ENCODE peak calls at places on chromosomes 3 and 15, in six cellular contexts. Z is CD4-positive, CD25-positive, alpha-beta regulatory T cell; Y is psoas muscle; M is K562; V is pancreas; C is epithelial cell of prostate. N is an unnamed sample.

GRCh38 chr3:2851356-2851755 is 258.8 kb downstream of the IL5RA start:
- DNase-seq in Y (no peak), Z (no peak), C (no peak), V (no peak), M (no peak), N (no peak)

GRCh38 chr3:107880702-107881101 is 210.1 kb downstream of the CD47 start:
- DNase-seq in M (no peak), C (no peak), Z (no peak), V (no peak), Y (no peak), N (no peak)

GRCh38 chr3:32818431-32819085 is 761 bp downstream of the TRIM71 start:
- DNase-seq in Y (no peak), M (no peak), C (no peak), V (no peak), Z (no peak), N (no peak)

GRCh38 chr15:41032079-41032328 is 78.7 kb downstream of the CHAC1 start:
- DNase-seq in Y (no peak), Z (no peak), C (no peak), V (no peak), M (no peak), N (no peak)

GRCh38 chr3:194955979-194956696 is 270.5 kb downstream of the FAM43A start:
- DNase-seq in Z (no peak), M (no peak), V (no peak), Y (no peak), C (no peak), N (no peak)

GRCh38 chr3:21621396-21621695 is 129.7 kb downstream of the ZNF385D start:
- DNase-seq in Y (no peak), C (peak), Z (no peak), V (no peak), M (no peak), N (peak)

GRCh38 chr3:15449489-15449888 is 22.1 kb downstream of the EAF1 start:
- DNase-seq in M (no peak), Z (no peak), V (no peak), Y (no peak), C (no peak), N (no peak)

GRCh38 chr15:41989573-41990242 is 17.4 kb upstream of the EHD4 start:
- DNase-seq in Y (peak), V (peak), Z (peak), C (no peak), M (peak), N (peak)

GRCh38 chr3:177615015-177615414 is 417.7 kb upstream of the TBL1XR1 start:
- DNase-seq in Z (no peak), Y (peak), M (peak), V (peak), C (peak), N (peak)

GRCh38 chr3:100875239-100875638 is 118.0 kb downstream of the ABI3BP start:
- DNase-seq in Y (no peak), M (no peak), Z (no peak), V (peak), C (peak), N (peak)

GRCh38 chr3:101936419-101937331 is 87.4 kb downstream of the NFKBIZ start:
- DNase-seq in V (no peak), M (no peak), Z (peak), Y (no peak), C (peak), N (peak)

GRCh38 chr15:25784141-25784540 is 79.0 kb downstream of the ATP10A start:
- DNase-seq in Y (no peak), Z (no peak), C (no peak), V (no peak), M (no peak), N (no peak)

GRCh38 chr15:25246641-25247417 is 192.0 kb downstream of the UBE3A start:
- DNase-seq in M (no peak), C (no peak), Y (peak), Z (no peak), V (peak), N (no peak)

GRCh38 chr3:162842817-162843216 is 1346.2 kb downstream of the OTOL1 start:
- DNase-seq in M (no peak), Y (no peak), V (no peak), C (no peak), Z (no peak), N (no peak)

GRCh38 chr3:78338405-78338804 is 1298.5 kb downstream of the ROBO2 start:
- DNase-seq in Y (no peak), C (no peak), M (no peak), V (no peak), Z (no peak), N (no peak)

GRCh38 chr15:73680545-73680944 is 3.6 kb upstream of the CD276 start:
- DNase-seq in Y (no peak), C (no peak), V (no peak), M (no peak), Z (no peak), N (no peak)

GRCh38 chr3:188792788-188793187 is 379.0 kb upstream of the TPRG1 start:
- DNase-seq in M (no peak), V (no peak), C (no peak), Y (peak), Z (no peak), N (peak)

GRCh38 chr3:142501004-142501926 is 53.4 kb upstream of the XRN1 start:
- DNase-seq in C (peak), Y (no peak), Z (no peak), M (no peak), V (no peak), N (peak)

GRCh38 chr3:77707271-77707670 is 667.4 kb downstream of the ROBO2 start:
- DNase-seq in Y (no peak), Z (no peak), M (no peak), C (no peak), V (no peak), N (no peak)

GRCh38 chr3:130893240-130894129 is at the start of gene ATP2C1:
- DNase-seq in Y (peak), C (peak), Z (peak), V (peak), M (peak), N (peak)

GRCh38 chr15:96273317-96274086 is 57.0 kb upstream of the NR2F2 start:
- DNase-seq in M (peak), C (peak), Y (no peak), Z (no peak), V (no peak), N (peak)

GRCh38 chr15:34318277-34319079 is 19.1 kb downstream of the SLC12A6 start:
- DNase-seq in M (peak), V (peak), Y (no peak), C (peak), Z (no peak), N (no peak)

GRCh38 chr15:43471975-43472374 is 21.0 kb downstream of the TP53BP1 start:
- DNase-seq in Z (no peak), C (no peak), Y (no peak), V (no peak), M (no peak), N (no peak)

GRCh38 chr3:133930341-133930933 is 34.8 kb upstream of the RAB6B start:
- DNase-seq in Z (no peak), V (no peak), C (peak), Y (no peak), M (peak), N (peak)

GRCh38 chr3:142853270-142854163 is 35.4 kb downstream of the PCOLCE2 start:
- DNase-seq in C (peak), Z (no peak), Y (peak), M (no peak), V (peak), N (peak)

GRCh38 chr15:101437209-101437608 is 52.3 kb downstream of the PCSK6 start:
- DNase-seq in C (no peak), V (no peak), M (no peak), Z (no peak), Y (no peak), N (no peak)

GRCh38 chr15:67048281-67049279 is 16.8 kb upstream of the SMAD3 start:
- DNase-seq in Y (no peak), M (no peak), C (no peak), V (peak), Z (no peak), N (peak)

GRCh38 chr15:69703495-69704187 is 251.0 kb downstream of the RPLP1 start:
- DNase-seq in V (no peak), C (no peak), M (no peak), Y (no peak), Z (no peak), N (no peak)

GRCh38 chr15:90306560-90306959 is 41.1 kb downstream of the NGRN start:
- DNase-seq in Z (peak), Y (no peak), M (no peak), C (no peak), V (no peak), N (no peak)

GRCh38 chr15:66164788-66165187 is 88.8 kb downstream of the MEGF11 start:
- DNase-seq in Z (no peak), M (no peak), Y (no peak), C (no peak), V (no peak), N (no peak)

GRCh38 chr3:108493862-108494261 is 16.5 kb downstream of the MYH15 start:
- DNase-seq in M (no peak), Z (no peak), V (peak), C (no peak), Y (no peak), N (no peak)

GRCh38 chr3:151460774-151461450 is at the start of gene IGSF10:
- DNase-seq in Y (no peak), C (no peak), V (peak), M (peak), Z (no peak), N (no peak)

GRCh38 chr3:31729082-31729481 is 196.4 kb downstream of the STT3B start:
- DNase-seq in M (no peak), Y (no peak), C (no peak), Z (no peak), V (no peak), N (no peak)

GRCh38 chr3:159486580-159486979 is 502.1 kb upstream of the IL12A start:
- DNase-seq in M (no peak), Z (no peak), V (no peak), Y (no peak), C (no peak), N (no peak)

GRCh38 chr15:55074431-55074830 is 122.3 kb downstream of the RSL24D1 start:
- DNase-seq in M (no peak), V (no peak), Y (no peak), Z (no peak), C (no peak), N (no peak)

GRCh38 chr3:145981057-145981456 is 179.9 kb downstream of the PLOD2 start:
- DNase-seq in C (no peak), M (no peak), V (no peak), Y (no peak), Z (no peak), N (peak)

GRCh38 chr15:79432345-79433311 is 492 bp downstream of the MINAR1 start:
- DNase-seq in V (no peak), Y (no peak), C (no peak), Z (no peak), M (no peak), N (no peak)

GRCh38 chr3:10483686-10484345 is 21.6 kb downstream of the ATP2B2 start:
- DNase-seq in C (no peak), M (no peak), Y (peak), V (no peak), Z (no peak), N (no peak)
- H3K27ac ChIP-seq in C (no peak), M (no peak), Y (no peak), V (no peak), Z (no peak), N (no peak)

GRCh38 chr15:89107984-89108383 is 19.7 kb downstream of the ABHD2 start:
- DNase-seq in Y (no peak), C (no peak), M (no peak), Z (no peak), V (no peak), N (no peak)
- H3K27ac ChIP-seq in Y (peak), C (peak), M (peak), Z (no peak), V (peak), N (no peak)

DNA sequence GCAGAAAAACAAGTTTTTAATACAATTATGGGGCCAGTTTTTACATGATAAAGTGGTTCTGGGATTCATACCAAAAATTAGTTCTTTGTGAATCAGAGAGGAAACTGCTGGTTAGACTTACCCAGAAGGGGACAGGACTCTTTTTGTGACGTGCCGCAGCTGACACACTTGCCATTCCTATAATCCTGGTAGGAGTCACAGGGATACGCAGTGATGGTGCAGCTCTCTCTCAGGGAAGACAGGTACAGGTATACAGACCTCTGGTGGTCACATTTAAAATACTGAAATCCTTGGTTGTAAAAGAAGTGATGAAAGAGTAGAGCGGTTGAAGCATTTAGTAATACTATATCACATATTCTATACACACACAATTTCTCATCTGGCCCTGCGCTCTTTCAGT is 20.2 kb upstream of the TMEM41A start:
- DNase-seq in Z (no peak), V (no peak), C (no peak), Y (no peak), M (no peak), N (no peak)
- H3K27ac ChIP-seq in Z (no peak), V (no peak), C (no peak), Y (no peak), M (no peak), N (no peak)

GRCh38 chr3:71443332-71443731 is 140.2 kb downstream of the FOXP1 start:
- DNase-seq in M (no peak), C (no peak), Y (no peak), V (no peak), Z (no peak), N (no peak)
- H3K27ac ChIP-seq in M (no peak), C (peak), Y (peak), V (peak), Z (peak), N (no peak)

GRCh38 chr3:65971281-65972252 is 67.2 kb downstream of the MAGI1 start:
- DNase-seq in Y (no peak), M (no peak), Z (no peak), C (no peak), V (no peak), N (peak)
- H3K27ac ChIP-seq in Y (no peak), M (no peak), Z (no peak), C (no peak), V (no peak), N (no peak)

GRCh38 chr3:63960048-63960711 is 48.0 kb upstream of the SCAANT1 start:
- DNase-seq in V (peak), M (peak), C (no peak), Z (no peak), Y (peak), N (peak)
- H3K27ac ChIP-seq in V (peak), M (peak), C (peak), Z (no peak), Y (peak), N (peak)

GRCh38 chr15:44882499-44882968 is 74.0 kb upstream of the TERB2 start:
- DNase-seq in C (peak), M (no peak), V (no peak), Z (no peak), Y (no peak), N (no peak)

GRCh38 chr15:44879066-44879465 is 77.4 kb upstream of the TERB2 start:
- DNase-seq in C (no peak), M (no peak), Z (no peak), V (no peak), Y (no peak), N (no peak)

DNA sequence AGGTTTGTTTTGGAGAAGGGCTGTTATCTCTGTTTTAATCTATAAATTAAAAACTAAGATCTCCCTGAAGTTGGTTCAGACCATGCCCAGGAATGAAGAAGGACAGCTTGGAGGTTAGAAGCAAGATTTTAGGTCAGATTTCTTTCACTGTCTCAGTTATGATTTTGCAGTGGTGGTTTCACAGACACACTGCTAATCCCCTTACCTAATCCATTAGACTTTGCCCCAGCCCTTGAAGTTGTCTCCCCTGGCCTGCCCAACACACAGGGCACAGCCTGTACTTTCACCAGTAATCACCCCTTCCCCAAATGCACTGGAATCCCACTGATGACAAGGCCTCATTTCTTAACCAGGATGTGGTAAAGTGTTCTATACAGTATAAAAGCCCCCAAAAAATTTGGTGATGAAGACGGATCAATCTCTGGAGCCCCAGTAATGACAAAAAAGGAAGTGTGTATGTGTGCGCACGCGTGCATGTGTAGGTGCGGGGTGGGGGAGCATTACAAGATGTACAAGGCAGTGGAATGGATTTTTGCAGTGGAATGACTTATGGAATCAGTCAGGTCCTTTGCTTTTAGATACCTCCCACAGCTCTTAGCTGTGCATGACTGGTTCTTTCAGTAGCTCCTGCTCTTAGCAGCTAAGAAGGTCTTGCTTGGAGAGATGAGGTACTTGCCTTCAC is 73.1 kb upstream of the TERB2 start:
- DNase-seq in Y (no peak), C (no peak), Z (no peak), M (no peak), V (no peak), N (no peak)
- H3K27ac ChIP-seq in Y (no peak), C (peak), Z (peak), M (no peak), V (no peak), N (no peak)

GRCh38 chr3:58628823-58629562 is 37.6 kb downstream of the FAM3D start:
- DNase-seq in Z (no peak), C (no peak), Y (peak), M (no peak), V (peak), N (peak)
- H3K27ac ChIP-seq in Z (no peak), C (no peak), Y (peak), M (no peak), V (peak), N (peak)

GRCh38 chr3:24348348-24348747 is 146.3 kb downstream of the THRB start:
- DNase-seq in C (no peak), Y (no peak), V (no peak), Z (no peak), M (no peak), N (no peak)
- H3K27ac ChIP-seq in C (no peak), Y (no peak), V (no peak), Z (no peak), M (peak), N (no peak)

GRCh38 chr3:141421186-141421585 is 52.9 kb downstream of the ZBTB38 start:
- DNase-seq in Y (no peak), V (no peak), M (no peak), Z (no peak), C (no peak), N (no peak)
- H3K27ac ChIP-seq in Y (no peak), V (no peak), M (no peak), Z (no peak), C (peak), N (peak)

N was measured in brain microvascular endothelial cell.